ENCODE peak calls at places on chromosome 9, in seven cellular contexts. F, R, O, Y, N, W and Q are unnamed samples.

GRCh38 chr9:100011062-100011681 is 87.6 kb downstream of the ERP44 start:
- DNase-seq in R (peak), O (no peak), W (no peak), N (peak), F (no peak), Y (peak), Q (peak)

GRCh38 chr9:72356019-72356653 is 8.9 kb downstream of the ZFAND5 start:
- DNase-seq in Y (peak), W (no peak), O (no peak), N (no peak), F (no peak), R (no peak), Q (no peak)

GRCh38 chr9:105901514-105902109 is 207.3 kb downstream of the TMEM38B start:
- DNase-seq in F (no peak), R (peak), Y (peak), O (peak), N (peak), W (peak), Q (peak)

GRCh38 chr9:40914772-40915659 is 213.5 kb downstream of the FOXD4L6 start:
- DNase-seq in O (no peak), R (no peak), F (no peak), Y (no peak), W (no peak), N (peak), Q (no peak)

GRCh38 chr9:2418619-2419018 is 203.0 kb upstream of the VLDLR start:
- DNase-seq in O (no peak), Y (peak), R (peak), N (peak), F (no peak), W (no peak), Q (peak)

GRCh38 chr9:95077053-95077765 is 240.3 kb downstream of the FANCC start:
- DNase-seq in W (no peak), O (no peak), R (no peak), N (no peak), F (no peak), Y (no peak), Q (no peak)

GRCh38 chr9:87554177-87554940 is 56.7 kb downstream of the DAPK1 start:
- DNase-seq in F (no peak), R (no peak), O (no peak), Y (no peak), N (no peak), W (no peak), Q (no peak)

GRCh38 chr9:31137850-31138160 is 1246.6 kb upstream of the ACO1 start:
- DNase-seq in O (no peak), W (no peak), R (no peak), Y (no peak), F (no peak), N (no peak), Q (no peak)

GRCh38 chr9:89427621-89428221 is 70.2 kb downstream of the SEMA4D start:
- DNase-seq in W (no peak), N (no peak), Y (no peak), F (no peak), O (no peak), R (no peak), Q (no peak)